ENCODE peak calls at places on chromosomes 3 and 15, in six cellular contexts. Y is IMR-90, H is mesendoderm, L is mesenchymal stem cell, R is H1, A is trophoblast cell. T is an unnamed sample.
A peak's percentile ranks its signal among the peaks of the same experiment; 100 is the strongest.

GRCh38 chr3:41199866-41200668 is 762 bp downstream of the CTNNB1 start:
- DNase-seq in Y (no peak), H (peak; percentile 40), L (peak; percentile 56), R (no peak), A (peak; percentile 61), T (no peak)

GRCh38 chr15:60795889-60796288 is 316.9 kb upstream of the ICE2 start:
- DNase-seq in Y (no peak), H (no peak), L (no peak), R (no peak), A (no peak), T (no peak)

GRCh38 chr3:94249491-94250079 is 186.7 kb downstream of the NSUN3 start:
- DNase-seq in Y (peak; percentile 65), H (peak; percentile 88), L (peak; percentile 62), R (peak; percentile 34), A (peak; percentile 76), T (peak; percentile 58)

GRCh38 chr3:17833786-17834559 is 91.5 kb upstream of the TBC1D5 start:
- DNase-seq in Y (no peak), H (peak; percentile 54), L (no peak), R (no peak), A (peak; percentile 76), T (no peak)

GRCh38 chr15:62928242-62928995 is 114.1 kb upstream of the TPM1 start:
- DNase-seq in Y (peak; percentile 92), H (peak; percentile 22), L (peak; percentile 98), R (no peak), A (peak; percentile 53), T (no peak)

GRCh38 chr15:51183076-51183475 is 88.4 kb upstream of the TNFAIP8L3 start:
- DNase-seq in Y (no peak), H (no peak), L (no peak), R (no peak), A (no peak), T (no peak)

GRCh38 chr3:185330644-185331043 is 32.3 kb upstream of the MAP3K13 start:
- DNase-seq in Y (no peak), H (peak; percentile 92), L (no peak), R (no peak), A (no peak), T (no peak)

GRCh38 chr3:11452988-11453847 is 181.0 kb downstream of the ATG7 start:
- DNase-seq in Y (peak; percentile 81), H (peak; percentile 39), L (peak; percentile 84), R (no peak), A (no peak), T (no peak)

GRCh38 chr3:23664459-23664858 is 141.3 kb upstream of the UBE2E1 start:
- DNase-seq in Y (peak; percentile 56), H (no peak), L (no peak), R (no peak), A (peak; percentile 30), T (no peak)

GRCh38 chr15:68599560-68600071 is 20.8 kb downstream of the CORO2B start:
- DNase-seq in Y (peak; percentile 75), H (peak; percentile 94), L (peak; percentile 87), R (no peak), A (no peak), T (peak; percentile 86)

GRCh38 chr3:120302361-120302760 is 17.3 kb upstream of the GPR156 start:
- DNase-seq in Y (peak; percentile 5), H (peak; percentile 16), L (no peak), R (no peak), A (no peak), T (no peak)

GRCh38 chr3:130826516-130826915 is 67.4 kb upstream of the ATP2C1 start:
- DNase-seq in Y (no peak), H (no peak), L (no peak), R (no peak), A (peak; percentile 82), T (no peak)

GRCh38 chr3:132509096-132509495 is 88.0 kb upstream of the ACKR4 start:
- DNase-seq in Y (peak; percentile 46), H (no peak), L (no peak), R (no peak), A (no peak), T (no peak)

GRCh38 chr3:98560911-98561310 is 29.1 kb downstream of the GPR15 start:
- DNase-seq in Y (no peak), H (no peak), L (no peak), R (no peak), A (no peak), T (no peak)

GRCh38 chr15:25182736-25183445 is 228.1 kb downstream of the SNRPN start:
- DNase-seq in Y (no peak), H (peak; percentile 1), L (no peak), R (no peak), A (no peak), T (no peak)

GRCh38 chr3:15797600-15798303 is at the start of gene ANKRD28:
- DNase-seq in Y (peak; percentile 98), H (peak; percentile 71), L (peak; percentile 98), R (no peak), A (peak; percentile 49), T (peak; percentile 30)

GRCh38 chr15:60423540-60423939 is 25.8 kb upstream of the ANXA2 start:
- DNase-seq in Y (peak; percentile 92), H (peak; percentile 93), L (peak; percentile 91), R (no peak), A (peak; percentile 94), T (peak; percentile 46)

GRCh38 chr3:109336272-109336957 is 931 bp downstream of the DPPA4 start:
- DNase-seq in Y (peak; percentile 7), H (peak; percentile 79), L (peak; percentile 80), R (no peak), A (peak; percentile 68), T (no peak)

DNA sequence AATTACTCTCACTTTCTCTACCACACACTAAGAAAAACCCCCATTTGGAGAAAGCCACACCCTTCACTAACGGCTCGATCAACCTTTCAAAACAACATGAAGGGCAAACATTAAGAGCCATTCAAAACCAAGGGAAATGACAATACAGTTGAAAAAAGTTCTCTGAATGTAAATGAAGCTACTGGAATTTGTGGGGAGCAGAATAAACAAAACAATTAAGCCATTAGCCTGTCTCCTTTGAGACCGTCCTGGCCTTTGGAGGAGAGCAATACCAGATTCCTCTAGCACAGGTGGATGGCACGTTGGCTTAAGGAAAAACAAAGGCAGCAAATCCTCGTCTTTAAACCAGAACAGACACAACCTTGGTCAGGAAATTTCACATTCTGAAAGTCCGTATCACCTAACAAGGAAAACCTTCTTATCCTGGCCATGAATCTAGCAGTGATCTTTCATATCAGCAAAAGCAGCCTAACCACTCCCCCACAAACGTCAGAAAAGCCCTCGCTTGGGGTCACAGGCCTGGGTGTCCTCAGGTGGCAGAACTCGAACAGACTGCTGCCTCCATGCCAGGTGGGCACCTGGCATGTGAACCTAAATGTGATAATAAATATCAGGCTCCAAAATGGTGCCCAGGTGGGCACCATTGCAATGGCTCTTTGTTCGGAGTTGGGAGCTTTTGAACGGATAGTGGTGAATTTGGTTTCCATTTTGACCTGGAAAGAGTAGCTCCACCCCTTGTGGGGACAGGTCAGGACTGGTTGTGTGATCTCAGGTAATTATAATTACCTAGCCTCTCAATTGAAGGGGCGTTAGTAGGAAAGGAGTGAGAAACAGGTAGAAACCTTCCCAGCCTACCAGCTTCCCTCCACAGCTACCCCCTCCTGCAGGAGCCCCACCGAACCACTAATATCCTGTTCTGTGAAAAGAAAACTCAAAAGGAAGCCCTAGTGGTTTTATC is 18.4 kb downstream of the MYO1E start:
- DNase-seq in Y (no peak), H (peak; percentile 64), L (no peak), R (peak; percentile 65), A (no peak), T (no peak)
- H2AK5ac ChIP-seq in Y (no peak overlapping the region), H (no peak overlapping the region), L (no peak overlapping the region), R (peak overlapping the region; percentile 95), A (no peak overlapping the region), T (peak overlapping the region; percentile 22)

GRCh38 chr3:58135712-58136543 is 74.8 kb downstream of the DNASE1L3 start:
- DNase-seq in Y (no peak), H (no peak), L (no peak), R (no peak), A (no peak), T (no peak)

GRCh38 chr3:58144478-58145142 is 66.2 kb downstream of the DNASE1L3 start:
- DNase-seq in Y (no peak), H (no peak), L (no peak), R (no peak), A (no peak), T (no peak)

GRCh38 chr3:58137306-58137705 is 73.5 kb downstream of the DNASE1L3 start:
- DNase-seq in Y (no peak), H (no peak), L (no peak), R (no peak), A (no peak), T (no peak)

GRCh38 chr3:58143417-58144055 is 67.2 kb downstream of the DNASE1L3 start:
- DNase-seq in Y (no peak), H (no peak), L (peak; percentile 74), R (no peak), A (peak; percentile 76), T (no peak)

DNA sequence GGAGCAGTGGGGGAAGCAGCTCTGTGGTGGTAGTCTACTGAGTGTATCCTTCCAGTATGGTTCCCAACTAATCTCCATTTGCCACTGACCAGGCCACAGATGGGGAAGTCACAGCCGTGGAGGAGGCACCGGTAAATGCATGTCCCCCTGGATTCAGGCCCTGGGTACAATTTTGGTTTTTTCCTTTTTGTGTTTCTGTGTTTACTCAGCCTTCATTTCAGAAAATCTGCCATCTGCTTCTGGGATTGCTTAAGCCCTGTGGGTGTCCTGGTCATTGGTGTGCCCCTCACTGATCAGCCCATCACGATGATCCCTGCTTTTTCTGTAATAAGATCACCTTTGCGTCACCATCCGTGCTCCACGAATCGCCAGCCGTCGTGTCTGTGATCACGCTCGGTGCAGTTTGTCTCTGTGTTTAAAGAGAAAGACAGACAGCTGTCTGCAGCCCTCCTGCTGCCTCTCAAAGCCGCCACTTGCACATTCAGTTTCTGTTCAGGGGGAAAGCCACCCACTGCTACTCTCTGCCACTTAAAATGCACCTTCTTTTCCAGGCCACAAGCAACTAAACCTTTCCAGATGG is 68.9 kb downstream of the DNASE1L3 start:
- DNase-seq in Y (no peak), H (no peak), L (no peak), R (no peak), A (no peak), T (no peak)
- H3K36me3 ChIP-seq in Y (peaks cover 73% of the 10 kb centered on the region), H (peaks cover 28% of the 10 kb centered on the region), L (peaks cover 67% of the 10 kb centered on the region), R (peaks cover 55% of the 10 kb centered on the region), A (peaks cover 83% of the 10 kb centered on the region), T (peaks cover 22% of the 10 kb centered on the region)

GRCh38 chr15:52261498-52262242 is 33.9 kb downstream of the MYO5C start:
- DNase-seq in Y (peak; percentile 77), H (peak; percentile 99), L (peak; percentile 81), R (peak; percentile 93), A (peak; percentile 84), T (peak; percentile 82)
- H2AK5ac ChIP-seq in Y (peak overlapping the region; percentile 81), H (peak overlapping the region; percentile 74), L (peak overlapping the region; percentile 11), R (peak overlapping the region; percentile 76), A (peak overlapping the region; percentile 24), T (peak overlapping the region; percentile 100)

DNA sequence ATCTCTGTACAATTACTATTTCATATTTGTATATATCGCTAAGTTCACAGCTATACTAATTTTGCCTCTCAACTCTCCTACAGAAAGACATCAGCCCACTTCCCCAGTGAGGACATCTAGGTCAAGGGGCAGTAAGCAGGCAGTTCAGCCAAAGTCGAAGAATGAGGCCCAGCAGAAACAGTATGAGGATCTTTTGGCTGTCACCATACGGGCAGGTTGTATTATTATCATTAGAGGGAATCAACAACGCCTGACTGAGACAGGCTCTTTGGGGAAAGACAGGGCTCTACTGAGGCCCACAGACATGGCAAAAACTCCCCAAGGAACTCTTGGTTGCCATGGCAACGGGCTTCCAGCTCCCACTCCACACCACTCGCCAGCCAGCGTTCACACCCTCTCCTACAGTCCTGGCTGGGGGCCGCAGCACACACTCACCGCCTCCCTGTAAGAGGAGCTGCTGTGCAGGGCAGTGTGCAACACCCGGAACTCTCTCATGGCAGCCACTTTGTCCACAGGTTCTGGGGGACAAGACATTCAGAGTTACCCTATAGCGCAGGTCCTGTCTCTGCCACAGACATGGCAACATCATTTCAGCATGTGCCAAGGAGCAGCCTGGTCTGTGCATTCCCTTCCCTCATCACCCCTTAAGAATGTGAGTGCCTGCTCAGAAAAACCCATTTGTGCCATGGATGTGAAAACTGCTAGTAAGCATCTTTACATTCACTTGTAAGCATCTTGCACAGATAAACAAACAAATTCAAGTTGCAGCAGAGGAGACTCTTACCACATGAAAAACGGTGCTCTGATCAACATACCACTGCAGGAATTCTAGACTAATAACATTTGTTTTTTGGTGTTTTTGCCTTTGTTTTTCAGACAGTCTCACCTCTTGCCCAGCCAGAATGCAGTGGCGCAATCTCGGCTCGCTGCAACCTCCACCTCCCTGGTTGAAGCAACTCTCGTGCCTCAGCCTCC is 8.8 kb downstream of the UBL7 start:
- DNase-seq in Y (no peak), H (peak; percentile 53), L (no peak), R (no peak), A (peak; percentile 85), T (no peak)
- H3K36me3 ChIP-seq in Y (peaks cover 45% of the 10 kb centered on the region), H (no peaks in the 10 kb centered on the region), L (peaks cover 58% of the 10 kb centered on the region), R (peaks cover 13% of the 10 kb centered on the region), A (peaks cover 38% of the 10 kb centered on the region), T (peaks cover 36% of the 10 kb centered on the region)

T was measured in neuronal stem cell.